ENCODE peak calls at places on chromosomes 4 and X, in five cellular contexts. One of them, this sample, is unnamed. For H3K4me1, the result is how much of the 10 kb centered on the place peaks cover.

GRCh38 chr4:6751611-6752485 is 30.7 kb upstream of the KIAA0232 start:
- DNase-seq in effector memory CD4-positive, alpha-beta T cell: no peak
- DNase-seq in lower lobe of right lung: peak
- DNase-seq in heart left ventricle: no peak
- DNase-seq in right cardiac atrium: no peak
- DNase-seq in this sample: no peak

GRCh38 chrX:45900751-45901150 is 644.5 kb downstream of the ZNF674 start:
- DNase-seq in right cardiac atrium: no peak
- DNase-seq in effector memory CD4-positive, alpha-beta T cell: no peak
- DNase-seq in heart left ventricle: no peak
- DNase-seq in lower lobe of right lung: no peak
- DNase-seq in this sample: no peak

GRCh38 chrX:155535866-155536265 is 76.9 kb downstream of the TMLHE start:
- DNase-seq in effector memory CD4-positive, alpha-beta T cell: no peak
- DNase-seq in lower lobe of right lung: no peak
- DNase-seq in right cardiac atrium: no peak
- DNase-seq in heart left ventricle: no peak
- DNase-seq in this sample: no peak

GRCh38 chr4:39621582-39621981 is 17.1 kb downstream of the SMIM14 start:
- DNase-seq in lower lobe of right lung: peak
- DNase-seq in heart left ventricle: peak
- DNase-seq in effector memory CD4-positive, alpha-beta T cell: no peak
- DNase-seq in right cardiac atrium: no peak
- DNase-seq in this sample: peak

GRCh38 chr4:186979966-186980745 is 256.5 kb upstream of the FAT1 start:
- DNase-seq in heart left ventricle: no peak
- DNase-seq in lower lobe of right lung: no peak
- DNase-seq in effector memory CD4-positive, alpha-beta T cell: no peak
- DNase-seq in right cardiac atrium: no peak
- DNase-seq in this sample: no peak

GRCh38 chrX:150926791-150927190 is 28.3 kb upstream of the CD99L2 start:
- DNase-seq in heart left ventricle: no peak
- DNase-seq in lower lobe of right lung: no peak
- DNase-seq in right cardiac atrium: no peak
- DNase-seq in effector memory CD4-positive, alpha-beta T cell: no peak
- DNase-seq in this sample: no peak

GRCh38 chr4:116880625-116881024 is 204.8 kb downstream of the TRAM1L1 start:
- DNase-seq in lower lobe of right lung: no peak
- DNase-seq in effector memory CD4-positive, alpha-beta T cell: no peak
- DNase-seq in heart left ventricle: no peak
- DNase-seq in right cardiac atrium: no peak
- DNase-seq in this sample: no peak

GRCh38 chrX:120380699-120381098 is 18.8 kb downstream of the ATP1B4 start:
- DNase-seq in heart left ventricle: no peak
- DNase-seq in effector memory CD4-positive, alpha-beta T cell: no peak
- DNase-seq in right cardiac atrium: no peak
- DNase-seq in lower lobe of right lung: no peak
- DNase-seq in this sample: no peak

GRCh38 chrX:137915466-137915865 is 349.5 kb downstream of the ZIC3 start:
- DNase-seq in lower lobe of right lung: no peak
- DNase-seq in heart left ventricle: no peak
- DNase-seq in right cardiac atrium: no peak
- DNase-seq in effector memory CD4-positive, alpha-beta T cell: no peak
- DNase-seq in this sample: no peak

GRCh38 chr4:149555146-149555545 is 260.5 kb downstream of the IQCM start:
- DNase-seq in lower lobe of right lung: no peak
- DNase-seq in right cardiac atrium: no peak
- DNase-seq in effector memory CD4-positive, alpha-beta T cell: no peak
- DNase-seq in heart left ventricle: no peak
- DNase-seq in this sample: no peak

GRCh38 chrX:118550792-118551191 is 55.2 kb downstream of the DOCK11 start:
- DNase-seq in effector memory CD4-positive, alpha-beta T cell: no peak
- DNase-seq in lower lobe of right lung: no peak
- DNase-seq in right cardiac atrium: no peak
- DNase-seq in heart left ventricle: no peak
- DNase-seq in this sample: no peak

GRCh38 chr4:89300060-89300459 is 7.5 kb downstream of the GPRIN3 start:
- DNase-seq in effector memory CD4-positive, alpha-beta T cell: no peak
- DNase-seq in lower lobe of right lung: no peak
- DNase-seq in heart left ventricle: no peak
- DNase-seq in right cardiac atrium: no peak
- DNase-seq in this sample: no peak

GRCh38 chr4:8399298-8399697 is 41.2 kb downstream of the ACOX3 start:
- DNase-seq in effector memory CD4-positive, alpha-beta T cell: no peak
- DNase-seq in lower lobe of right lung: peak
- DNase-seq in right cardiac atrium: peak
- DNase-seq in heart left ventricle: no peak
- DNase-seq in this sample: peak

GRCh38 chrX:45850775-45851433 is 650.2 kb upstream of the DIPK2B start:
- DNase-seq in effector memory CD4-positive, alpha-beta T cell: no peak
- DNase-seq in right cardiac atrium: peak
- DNase-seq in heart left ventricle: peak
- DNase-seq in lower lobe of right lung: peak
- DNase-seq in this sample: no peak

GRCh38 chrX:83501540-83501939 is 6.5 kb upstream of the POU3F4 start:
- DNase-seq in lower lobe of right lung: no peak
- DNase-seq in effector memory CD4-positive, alpha-beta T cell: no peak
- DNase-seq in right cardiac atrium: no peak
- DNase-seq in heart left ventricle: no peak
- DNase-seq in this sample: peak

GRCh38 chr4:15931451-15932210 is 6.9 kb downstream of the FGFBP1 start:
- DNase-seq in effector memory CD4-positive, alpha-beta T cell: no peak
- DNase-seq in heart left ventricle: no peak
- DNase-seq in lower lobe of right lung: no peak
- DNase-seq in right cardiac atrium: no peak
- DNase-seq in this sample: no peak

GRCh38 chr4:122831515-122832196 is 5.0 kb downstream of the FGF2 start:
- DNase-seq in effector memory CD4-positive, alpha-beta T cell: no peak
- DNase-seq in right cardiac atrium: no peak
- DNase-seq in heart left ventricle: no peak
- DNase-seq in lower lobe of right lung: no peak
- DNase-seq in this sample: no peak

GRCh38 chr4:147299205-147299604 is 181.7 kb upstream of the EDNRA start:
- DNase-seq in lower lobe of right lung: no peak
- DNase-seq in effector memory CD4-positive, alpha-beta T cell: no peak
- DNase-seq in right cardiac atrium: no peak
- DNase-seq in heart left ventricle: no peak
- DNase-seq in this sample: no peak

GRCh38 chrX:31546130-31546529 is 474.3 kb upstream of the FTHL17 start:
- DNase-seq in heart left ventricle: no peak
- DNase-seq in right cardiac atrium: no peak
- DNase-seq in effector memory CD4-positive, alpha-beta T cell: no peak
- DNase-seq in lower lobe of right lung: no peak
- DNase-seq in this sample: no peak

GRCh38 chr4:56613101-56613862 is 67.8 kb downstream of the HOPX start:
- DNase-seq in lower lobe of right lung: no peak
- DNase-seq in right cardiac atrium: no peak
- DNase-seq in effector memory CD4-positive, alpha-beta T cell: no peak
- DNase-seq in heart left ventricle: no peak
- DNase-seq in this sample: no peak

GRCh38 chrX:107672955-107673378 is 44.7 kb downstream of the PRPS1 start:
- DNase-seq in effector memory CD4-positive, alpha-beta T cell: peak
- DNase-seq in heart left ventricle: peak
- DNase-seq in right cardiac atrium: peak
- DNase-seq in lower lobe of right lung: peak
- DNase-seq in this sample: peak
- H3K4me1 ChIP-seq in effector memory CD4-positive, alpha-beta T cell: under half
- H3K4me1 ChIP-seq in heart left ventricle: under half
- H3K4me1 ChIP-seq in right cardiac atrium: under half
- H3K4me1 ChIP-seq in lower lobe of right lung: under half
- H3K4me1 ChIP-seq in this sample: under half

DNA sequence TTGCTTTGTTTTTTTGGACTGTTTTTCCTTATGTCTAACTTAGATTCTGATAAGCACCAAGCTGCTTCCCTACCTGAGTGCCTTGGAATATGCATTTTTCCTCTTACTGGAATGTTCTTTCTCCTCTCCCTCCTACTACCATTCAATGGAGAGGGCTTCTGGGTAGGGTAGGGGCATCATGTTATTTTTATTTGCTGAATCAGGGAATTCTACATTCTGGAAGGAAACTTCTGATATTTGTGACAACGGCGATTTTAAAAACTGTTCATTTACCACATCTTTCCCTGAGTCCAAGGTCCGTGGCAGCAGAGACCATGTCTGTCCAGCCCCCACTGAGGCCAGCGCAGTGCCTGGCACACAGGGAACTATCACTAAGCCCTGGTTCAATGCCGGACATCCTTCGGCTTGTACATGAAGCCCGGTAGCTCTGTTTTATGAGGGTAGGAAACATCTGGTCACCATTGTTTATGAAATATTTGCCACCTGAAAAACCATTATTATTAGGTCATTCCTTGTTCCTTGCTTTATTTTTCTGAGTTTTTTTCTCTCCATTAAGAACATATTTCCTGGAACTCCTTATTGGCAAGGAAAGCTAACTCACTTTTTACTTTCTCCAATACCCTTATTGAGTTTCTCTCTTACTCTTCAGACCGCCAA is 57.0 kb downstream of the PALLD start:
- DNase-seq in right cardiac atrium: no peak
- DNase-seq in effector memory CD4-positive, alpha-beta T cell: no peak
- DNase-seq in lower lobe of right lung: no peak
- DNase-seq in heart left ventricle: no peak
- DNase-seq in this sample: no peak
- H3K4me1 ChIP-seq in right cardiac atrium: under half
- H3K4me1 ChIP-seq in effector memory CD4-positive, alpha-beta T cell: under half
- H3K4me1 ChIP-seq in lower lobe of right lung: under half
- H3K4me1 ChIP-seq in heart left ventricle: under half
- H3K4me1 ChIP-seq in this sample: under half

DNA sequence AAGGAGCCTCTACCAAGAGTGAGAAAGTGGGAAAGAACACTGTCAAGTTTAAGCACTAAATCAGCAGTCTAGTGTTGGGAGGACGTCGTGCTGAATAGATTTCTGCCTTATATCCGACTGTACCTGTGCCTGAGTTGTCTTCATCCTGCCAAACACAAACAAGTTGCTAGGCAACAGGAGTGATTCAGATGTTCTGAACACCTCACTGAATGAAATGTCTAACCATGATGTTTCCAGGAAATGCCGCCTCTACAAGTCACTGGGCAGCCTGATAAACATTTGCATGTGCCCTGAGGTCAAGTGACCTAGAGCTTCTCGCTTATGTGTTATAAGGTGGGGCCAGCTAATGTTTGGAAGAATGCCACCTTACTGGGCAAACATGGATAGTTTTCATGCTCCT is 37.9 kb downstream of the SGMS2 start:
- DNase-seq in lower lobe of right lung: no peak
- DNase-seq in effector memory CD4-positive, alpha-beta T cell: no peak
- DNase-seq in right cardiac atrium: no peak
- DNase-seq in heart left ventricle: peak
- DNase-seq in this sample: no peak
- H3K4me1 ChIP-seq in lower lobe of right lung: under half
- H3K4me1 ChIP-seq in effector memory CD4-positive, alpha-beta T cell: under half
- H3K4me1 ChIP-seq in right cardiac atrium: under half
- H3K4me1 ChIP-seq in heart left ventricle: under half
- H3K4me1 ChIP-seq in this sample: under half

DNA sequence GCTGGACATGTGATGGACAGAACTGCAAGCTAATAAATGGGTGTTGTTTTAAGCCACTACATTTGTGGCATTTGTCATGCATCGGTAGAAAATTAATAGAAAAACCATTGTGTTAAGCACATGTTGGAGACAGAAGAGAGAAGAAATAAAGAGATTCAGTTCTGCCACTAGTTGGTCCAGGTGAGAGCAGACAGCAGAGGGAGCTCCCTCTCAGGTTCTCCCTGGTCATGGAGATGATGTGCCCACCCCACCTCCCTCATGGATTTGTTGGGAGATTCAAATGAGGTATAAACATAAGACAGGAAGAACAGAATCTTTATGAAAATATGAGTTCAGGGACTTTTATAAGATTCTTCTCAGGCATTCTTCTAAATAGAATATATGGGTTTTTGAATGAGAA is 36.8 kb upstream of the OCIAD2 start:
- DNase-seq in effector memory CD4-positive, alpha-beta T cell: no peak
- DNase-seq in lower lobe of right lung: no peak
- DNase-seq in heart left ventricle: no peak
- DNase-seq in right cardiac atrium: no peak
- DNase-seq in this sample: no peak
- H3K4me1 ChIP-seq in effector memory CD4-positive, alpha-beta T cell: under half
- H3K4me1 ChIP-seq in lower lobe of right lung: under half
- H3K4me1 ChIP-seq in heart left ventricle: under half
- H3K4me1 ChIP-seq in right cardiac atrium: under half
- H3K4me1 ChIP-seq in this sample: under half

GRCh38 chr4:73409012-73409862 is 5.2 kb downstream of the ALB start:
- DNase-seq in right cardiac atrium: no peak
- DNase-seq in lower lobe of right lung: no peak
- DNase-seq in heart left ventricle: no peak
- DNase-seq in effector memory CD4-positive, alpha-beta T cell: no peak
- DNase-seq in this sample: no peak
- H3K4me1 ChIP-seq in right cardiac atrium: under half
- H3K4me1 ChIP-seq in lower lobe of right lung: under half
- H3K4me1 ChIP-seq in heart left ventricle: under half
- H3K4me1 ChIP-seq in effector memory CD4-positive, alpha-beta T cell: under half
- H3K4me1 ChIP-seq in this sample: under half

DNA sequence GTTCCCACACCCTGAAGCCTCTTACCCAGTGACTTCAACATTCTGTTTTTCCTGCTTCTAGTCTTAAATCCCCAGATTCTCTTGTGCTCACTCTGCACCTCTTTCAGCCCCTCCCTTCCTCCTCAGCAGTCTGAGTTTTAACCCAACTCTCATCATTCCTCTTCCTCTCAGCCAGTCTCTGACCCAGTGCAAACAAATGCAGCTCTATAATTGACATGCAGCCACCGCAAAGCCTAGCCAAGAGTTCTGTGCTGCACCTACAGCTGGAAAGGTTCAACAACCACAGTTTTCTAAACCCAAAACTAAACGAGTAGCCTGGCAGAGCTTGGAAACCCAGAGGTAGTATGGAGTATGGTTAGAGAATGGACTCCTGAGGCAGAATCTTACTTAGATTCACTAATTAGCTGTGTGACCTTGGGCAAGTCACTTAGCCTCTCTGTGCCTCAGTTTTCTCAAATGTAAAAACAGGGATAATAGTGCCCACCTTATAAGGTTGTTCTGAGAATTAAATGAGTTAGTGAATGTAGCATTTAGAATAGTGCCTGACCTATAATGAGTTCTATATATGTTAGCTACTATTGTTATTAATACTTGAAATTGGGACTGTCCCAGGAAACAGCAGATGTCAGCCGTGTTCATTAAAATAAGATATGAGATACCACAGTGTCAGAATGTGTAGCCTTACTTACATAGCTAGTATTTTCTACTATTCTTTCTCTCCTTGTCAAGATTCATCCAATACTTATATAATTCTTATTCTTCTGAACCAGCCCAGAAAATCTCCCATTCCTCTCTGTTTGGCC is 3.5 kb downstream of the TMEM154 start:
- DNase-seq in lower lobe of right lung: no peak
- DNase-seq in right cardiac atrium: no peak
- DNase-seq in effector memory CD4-positive, alpha-beta T cell: no peak
- DNase-seq in heart left ventricle: no peak
- DNase-seq in this sample: no peak
- H3K4me1 ChIP-seq in lower lobe of right lung: under half
- H3K4me1 ChIP-seq in right cardiac atrium: under half
- H3K4me1 ChIP-seq in effector memory CD4-positive, alpha-beta T cell: under half
- H3K4me1 ChIP-seq in heart left ventricle: under half
- H3K4me1 ChIP-seq in this sample: under half

GRCh38 chr4:82998898-82999297 is 11.7 kb downstream of the LIN54 start:
- DNase-seq in lower lobe of right lung: no peak
- DNase-seq in effector memory CD4-positive, alpha-beta T cell: no peak
- DNase-seq in heart left ventricle: no peak
- DNase-seq in right cardiac atrium: no peak
- DNase-seq in this sample: no peak

GRCh38 chr4:83002329-83002728 is 8.3 kb downstream of the LIN54 start:
- DNase-seq in right cardiac atrium: no peak
- DNase-seq in lower lobe of right lung: no peak
- DNase-seq in heart left ventricle: no peak
- DNase-seq in effector memory CD4-positive, alpha-beta T cell: no peak
- DNase-seq in this sample: no peak
- H3K4me1 ChIP-seq in right cardiac atrium: under half
- H3K4me1 ChIP-seq in lower lobe of right lung: under half
- H3K4me1 ChIP-seq in heart left ventricle: under half
- H3K4me1 ChIP-seq in effector memory CD4-positive, alpha-beta T cell: under half
- H3K4me1 ChIP-seq in this sample: under half

This sample was measured in kidney.